ENCODE peak calls at places on chromosomes 3 and 15, in ten cellular contexts. One of them, this sample, is unnamed.

GRCh38 chr15:90921887-90922286 is 10.5 kb downstream of the HDDC3 start:
- DNase-seq in activated T-cell treated with anti-CD3 and anti-CD28 coated beads for 1 hour: no peak
- DNase-seq in G401: no peak
- DNase-seq in GM23338: no peak
- DNase-seq in NAMALWA: no peak
- DNase-seq in tibial artery: no peak
- DNase-seq in iPS-NIHi11: no peak
- DNase-seq in ACHN: no peak
- DNase-seq in T47D: no peak
- DNase-seq in GM04504: no peak
- DNase-seq in this sample: no peak

GRCh38 chr3:146519810-146520209 is 24.6 kb downstream of the PLSCR1 start:
- DNase-seq in activated T-cell treated with anti-CD3 and anti-CD28 coated beads for 1 hour: no peak
- DNase-seq in G401: no peak
- DNase-seq in iPS-NIHi11: no peak
- DNase-seq in ACHN: no peak
- DNase-seq in tibial artery: no peak
- DNase-seq in NAMALWA: no peak
- DNase-seq in GM23338: no peak
- DNase-seq in T47D: no peak
- DNase-seq in GM04504: no peak
- DNase-seq in this sample: no peak

GRCh38 chr15:22979699-22980188 is 424 bp downstream of the CYFIP1 start:
- DNase-seq in GM04504: no peak
- DNase-seq in tibial artery: no peak
- DNase-seq in ACHN: peak
- DNase-seq in G401: no peak
- DNase-seq in GM23338: peak
- DNase-seq in iPS-NIHi11: peak
- DNase-seq in activated T-cell treated with anti-CD3 and anti-CD28 coated beads for 1 hour: no peak
- DNase-seq in T47D: peak
- DNase-seq in NAMALWA: no peak
- DNase-seq in this sample: no peak

GRCh38 chr3:52872245-52872644 is 25.1 kb downstream of the STIMATE start:
- DNase-seq in iPS-NIHi11: no peak
- DNase-seq in NAMALWA: no peak
- DNase-seq in GM23338: no peak
- DNase-seq in T47D: no peak
- DNase-seq in tibial artery: no peak
- DNase-seq in ACHN: no peak
- DNase-seq in GM04504: no peak
- DNase-seq in activated T-cell treated with anti-CD3 and anti-CD28 coated beads for 1 hour: no peak
- DNase-seq in G401: no peak
- DNase-seq in this sample: no peak

GRCh38 chr3:113084777-113085176 is 94.0 kb downstream of the GTPBP8 start:
- DNase-seq in T47D: no peak
- DNase-seq in activated T-cell treated with anti-CD3 and anti-CD28 coated beads for 1 hour: no peak
- DNase-seq in GM23338: no peak
- DNase-seq in ACHN: no peak
- DNase-seq in G401: no peak
- DNase-seq in GM04504: peak
- DNase-seq in NAMALWA: no peak
- DNase-seq in tibial artery: no peak
- DNase-seq in iPS-NIHi11: no peak
- DNase-seq in this sample: no peak

GRCh38 chr3:10164546-10165393 is at the start of gene IRAK2:
- DNase-seq in GM23338: peak
- DNase-seq in T47D: no peak
- DNase-seq in G401: peak
- DNase-seq in NAMALWA: peak
- DNase-seq in iPS-NIHi11: peak
- DNase-seq in tibial artery: peak
- DNase-seq in GM04504: no peak
- DNase-seq in ACHN: peak
- DNase-seq in activated T-cell treated with anti-CD3 and anti-CD28 coated beads for 1 hour: peak
- DNase-seq in this sample: no peak

GRCh38 chr3:72655151-72655551 is 193.1 kb downstream of the SHQ1 start:
- DNase-seq in NAMALWA: no peak
- DNase-seq in T47D: peak
- DNase-seq in G401: peak
- DNase-seq in GM04504: no peak
- DNase-seq in iPS-NIHi11: peak
- DNase-seq in GM23338: peak
- DNase-seq in ACHN: no peak
- DNase-seq in tibial artery: no peak
- DNase-seq in activated T-cell treated with anti-CD3 and anti-CD28 coated beads for 1 hour: no peak
- DNase-seq in this sample: no peak

GRCh38 chr15:100918034-100918689 is 995 bp upstream of the LRRK1 start:
- DNase-seq in T47D: peak
- DNase-seq in NAMALWA: peak
- DNase-seq in GM23338: peak
- DNase-seq in ACHN: peak
- DNase-seq in GM04504: peak
- DNase-seq in tibial artery: peak
- DNase-seq in iPS-NIHi11: peak
- DNase-seq in activated T-cell treated with anti-CD3 and anti-CD28 coated beads for 1 hour: peak
- DNase-seq in G401: peak
- DNase-seq in this sample: peak

GRCh38 chr15:77546050-77546501 is 86.6 kb downstream of the LINGO1 start:
- DNase-seq in ACHN: peak
- DNase-seq in GM23338: no peak
- DNase-seq in activated T-cell treated with anti-CD3 and anti-CD28 coated beads for 1 hour: no peak
- DNase-seq in GM04504: peak
- DNase-seq in T47D: no peak
- DNase-seq in tibial artery: no peak
- DNase-seq in G401: no peak
- DNase-seq in NAMALWA: no peak
- DNase-seq in iPS-NIHi11: no peak
- DNase-seq in this sample: no peak

GRCh38 chr15:81152799-81153198 is 18.7 kb downstream of the CFAP161 start:
- DNase-seq in GM23338: no peak
- DNase-seq in NAMALWA: no peak
- DNase-seq in activated T-cell treated with anti-CD3 and anti-CD28 coated beads for 1 hour: no peak
- DNase-seq in GM04504: no peak
- DNase-seq in ACHN: peak
- DNase-seq in G401: no peak
- DNase-seq in T47D: no peak
- DNase-seq in tibial artery: no peak
- DNase-seq in iPS-NIHi11: no peak
- DNase-seq in this sample: no peak

GRCh38 chr15:50909044-50909342 is 510 bp downstream of the AP4E1 start:
- DNase-seq in G401: no peak
- DNase-seq in iPS-NIHi11: no peak
- DNase-seq in T47D: no peak
- DNase-seq in GM04504: no peak
- DNase-seq in ACHN: no peak
- DNase-seq in NAMALWA: peak
- DNase-seq in activated T-cell treated with anti-CD3 and anti-CD28 coated beads for 1 hour: no peak
- DNase-seq in tibial artery: no peak
- DNase-seq in GM23338: peak
- DNase-seq in this sample: no peak

GRCh38 chr3:38840987-38841386 is 25.0 kb upstream of the SCN10A start:
- DNase-seq in GM04504: no peak
- DNase-seq in GM23338: peak
- DNase-seq in tibial artery: no peak
- DNase-seq in ACHN: no peak
- DNase-seq in activated T-cell treated with anti-CD3 and anti-CD28 coated beads for 1 hour: no peak
- DNase-seq in NAMALWA: no peak
- DNase-seq in G401: no peak
- DNase-seq in iPS-NIHi11: no peak
- DNase-seq in T47D: no peak
- DNase-seq in this sample: no peak

GRCh38 chr15:32909431-32909830 is 191.6 kb downstream of the GREM1 start:
- DNase-seq in GM04504: no peak
- DNase-seq in iPS-NIHi11: no peak
- DNase-seq in GM23338: no peak
- DNase-seq in G401: no peak
- DNase-seq in ACHN: peak
- DNase-seq in T47D: no peak
- DNase-seq in NAMALWA: no peak
- DNase-seq in tibial artery: no peak
- DNase-seq in activated T-cell treated with anti-CD3 and anti-CD28 coated beads for 1 hour: no peak
- DNase-seq in this sample: no peak

GRCh38 chr3:153144779-153145178 is 17.2 kb upstream of the RAP2B start:
- DNase-seq in iPS-NIHi11: no peak
- DNase-seq in GM04504: no peak
- DNase-seq in GM23338: no peak
- DNase-seq in ACHN: peak
- DNase-seq in NAMALWA: no peak
- DNase-seq in G401: no peak
- DNase-seq in T47D: no peak
- DNase-seq in activated T-cell treated with anti-CD3 and anti-CD28 coated beads for 1 hour: no peak
- DNase-seq in tibial artery: no peak
- DNase-seq in this sample: no peak

GRCh38 chr3:189554868-189555557 is 76.2 kb upstream of the TP63 start:
- DNase-seq in iPS-NIHi11: no peak
- DNase-seq in GM23338: no peak
- DNase-seq in tibial artery: no peak
- DNase-seq in T47D: no peak
- DNase-seq in ACHN: no peak
- DNase-seq in activated T-cell treated with anti-CD3 and anti-CD28 coated beads for 1 hour: no peak
- DNase-seq in GM04504: no peak
- DNase-seq in G401: no peak
- DNase-seq in NAMALWA: no peak
- DNase-seq in this sample: no peak

GRCh38 chr15:48103647-48104046 is 17.1 kb upstream of the SLC24A5 start:
- DNase-seq in ACHN: no peak
- DNase-seq in tibial artery: no peak
- DNase-seq in activated T-cell treated with anti-CD3 and anti-CD28 coated beads for 1 hour: no peak
- DNase-seq in G401: no peak
- DNase-seq in iPS-NIHi11: no peak
- DNase-seq in GM04504: no peak
- DNase-seq in GM23338: no peak
- DNase-seq in T47D: no peak
- DNase-seq in NAMALWA: no peak
- DNase-seq in this sample: no peak

GRCh38 chr3:180523040-180523439 is 78.9 kb upstream of the TTC14 start:
- DNase-seq in activated T-cell treated with anti-CD3 and anti-CD28 coated beads for 1 hour: no peak
- DNase-seq in GM23338: no peak
- DNase-seq in T47D: no peak
- DNase-seq in G401: no peak
- DNase-seq in tibial artery: no peak
- DNase-seq in iPS-NIHi11: no peak
- DNase-seq in ACHN: no peak
- DNase-seq in GM04504: no peak
- DNase-seq in NAMALWA: peak
- DNase-seq in this sample: no peak

GRCh38 chr3:43373588-43373935 is 87.2 kb downstream of the SNRK start:
- DNase-seq in activated T-cell treated with anti-CD3 and anti-CD28 coated beads for 1 hour: no peak
- DNase-seq in G401: no peak
- DNase-seq in GM23338: no peak
- DNase-seq in ACHN: no peak
- DNase-seq in GM04504: no peak
- DNase-seq in tibial artery: no peak
- DNase-seq in T47D: no peak
- DNase-seq in iPS-NIHi11: no peak
- DNase-seq in NAMALWA: no peak
- DNase-seq in this sample: no peak

GRCh38 chr3:12979151-12979946 is 93.9 kb downstream of the IQSEC1 start:
- DNase-seq in GM04504: no peak
- DNase-seq in GM23338: no peak
- DNase-seq in T47D: no peak
- DNase-seq in ACHN: no peak
- DNase-seq in iPS-NIHi11: no peak
- DNase-seq in G401: no peak
- DNase-seq in NAMALWA: no peak
- DNase-seq in activated T-cell treated with anti-CD3 and anti-CD28 coated beads for 1 hour: no peak
- DNase-seq in tibial artery: no peak
- DNase-seq in this sample: no peak

This sample was measured in T follicular helper cell.